ENCODE peak calls at places on chromosome X, in nine cellular contexts. One of them, this sample, is unnamed.

GRCh38 chrX:21747523-21747922 is 10.4 kb downstream of the SMPX start:
- DNase-seq in osteoblast: no peak
- DNase-seq in A673: no peak
- DNase-seq in right atrium auricular region: no peak
- DNase-seq in GM23248: peak; percentile 24
- DNase-seq in ovary: no peak
- DNase-seq in PC-3: no peak
- DNase-seq in lung: no peak
- DNase-seq in fibroblast of lung: no peak
- DNase-seq in this sample: no peak

GRCh38 chrX:153766871-153767673 is 3.0 kb downstream of the PLXNB3 start:
- DNase-seq in fibroblast of lung: no peak
- DNase-seq in osteoblast: peak; percentile 83
- DNase-seq in PC-3: no peak
- DNase-seq in right atrium auricular region: no peak
- DNase-seq in GM23248: no peak
- DNase-seq in A673: no peak
- DNase-seq in ovary: peak; percentile 8
- DNase-seq in lung: no peak
- DNase-seq in this sample: no peak

GRCh38 chrX:32155044-32155638 is 1056.2 kb downstream of the DMD start:
- DNase-seq in lung: no peak
- DNase-seq in osteoblast: no peak
- DNase-seq in fibroblast of lung: no peak
- DNase-seq in ovary: no peak
- DNase-seq in A673: no peak
- DNase-seq in GM23248: no peak
- DNase-seq in right atrium auricular region: no peak
- DNase-seq in PC-3: no peak
- DNase-seq in this sample: no peak

GRCh38 chrX:41559235-41559634 is 112.1 kb downstream of the NYX start:
- DNase-seq in ovary: no peak
- DNase-seq in GM23248: no peak
- DNase-seq in lung: no peak
- DNase-seq in right atrium auricular region: no peak
- DNase-seq in A673: no peak
- DNase-seq in osteoblast: no peak
- DNase-seq in PC-3: no peak
- DNase-seq in fibroblast of lung: no peak
- DNase-seq in this sample: no peak

GRCh38 chrX:103733017-103733416 is 22.3 kb downstream of the TMEM31 start:
- DNase-seq in right atrium auricular region: no peak
- DNase-seq in fibroblast of lung: no peak
- DNase-seq in osteoblast: no peak
- DNase-seq in GM23248: peak; percentile 43
- DNase-seq in PC-3: no peak
- DNase-seq in lung: no peak
- DNase-seq in ovary: no peak
- DNase-seq in A673: no peak
- DNase-seq in this sample: no peak

GRCh38 chrX:150062292-150063137 is 124.2 kb upstream of the EOLA2 start:
- DNase-seq in PC-3: peak; percentile 78
- DNase-seq in fibroblast of lung: peak; percentile 59
- DNase-seq in ovary: no peak
- DNase-seq in osteoblast: peak; percentile 78
- DNase-seq in right atrium auricular region: peak; percentile 64
- DNase-seq in GM23248: peak; percentile 70
- DNase-seq in A673: peak; percentile 82
- DNase-seq in lung: no peak
- DNase-seq in this sample: no peak

GRCh38 chrX:44536198-44536597 is 6.5 kb downstream of the FUNDC1 start:
- DNase-seq in GM23248: no peak
- DNase-seq in fibroblast of lung: no peak
- DNase-seq in PC-3: no peak
- DNase-seq in ovary: no peak
- DNase-seq in A673: no peak
- DNase-seq in lung: no peak
- DNase-seq in right atrium auricular region: no peak
- DNase-seq in osteoblast: no peak
- DNase-seq in this sample: no peak

GRCh38 chrX:150486011-150486410 is 82.4 kb upstream of the MTM1 start:
- DNase-seq in fibroblast of lung: peak; percentile 36
- DNase-seq in lung: no peak
- DNase-seq in right atrium auricular region: no peak
- DNase-seq in osteoblast: no peak
- DNase-seq in PC-3: peak; percentile 61
- DNase-seq in GM23248: peak; percentile 74
- DNase-seq in ovary: no peak
- DNase-seq in A673: peak; percentile 65
- DNase-seq in this sample: peak; percentile 43

GRCh38 chrX:17377047-17377692 is 2.2 kb downstream of the NHS start:
- DNase-seq in GM23248: peak; percentile 77
- DNase-seq in ovary: peak; percentile 37
- DNase-seq in lung: no peak
- DNase-seq in osteoblast: peak; percentile 81
- DNase-seq in A673: no peak
- DNase-seq in fibroblast of lung: peak; percentile 68
- DNase-seq in right atrium auricular region: no peak
- DNase-seq in PC-3: no peak
- DNase-seq in this sample: peak; percentile 48

GRCh38 chrX:136736690-136737089 is 44.0 kb downstream of the ARHGEF6 start:
- DNase-seq in A673: peak; percentile 37
- DNase-seq in osteoblast: no peak
- DNase-seq in PC-3: no peak
- DNase-seq in ovary: no peak
- DNase-seq in right atrium auricular region: no peak
- DNase-seq in fibroblast of lung: no peak
- DNase-seq in GM23248: no peak
- DNase-seq in lung: no peak
- DNase-seq in this sample: no peak

GRCh38 chrX:117996918-117997480 is 119.6 kb downstream of the KLHL13 start:
- DNase-seq in lung: no peak
- DNase-seq in PC-3: peak; percentile 65
- DNase-seq in GM23248: no peak
- DNase-seq in right atrium auricular region: no peak
- DNase-seq in fibroblast of lung: peak; percentile 23
- DNase-seq in ovary: no peak
- DNase-seq in A673: peak; percentile 57
- DNase-seq in osteoblast: no peak
- DNase-seq in this sample: no peak

GRCh38 chrX:120356084-120356483 is 5.8 kb upstream of the ATP1B4 start:
- DNase-seq in fibroblast of lung: no peak
- DNase-seq in lung: no peak
- DNase-seq in ovary: no peak
- DNase-seq in GM23248: no peak
- DNase-seq in osteoblast: no peak
- DNase-seq in right atrium auricular region: no peak
- DNase-seq in A673: no peak
- DNase-seq in PC-3: no peak
- DNase-seq in this sample: no peak

GRCh38 chrX:87580862-87581261 is 63.3 kb downstream of the KLHL4 start:
- DNase-seq in right atrium auricular region: no peak
- DNase-seq in PC-3: no peak
- DNase-seq in GM23248: no peak
- DNase-seq in lung: no peak
- DNase-seq in ovary: no peak
- DNase-seq in A673: no peak
- DNase-seq in fibroblast of lung: no peak
- DNase-seq in osteoblast: no peak
- DNase-seq in this sample: no peak

GRCh38 chrX:63058204-63058603 is 292.9 kb downstream of the SPIN4 start:
- DNase-seq in fibroblast of lung: no peak
- DNase-seq in osteoblast: no peak
- DNase-seq in lung: no peak
- DNase-seq in GM23248: no peak
- DNase-seq in ovary: no peak
- DNase-seq in PC-3: no peak
- DNase-seq in right atrium auricular region: no peak
- DNase-seq in A673: no peak
- DNase-seq in this sample: no peak

GRCh38 chrX:103356023-103356798 is at the start of gene TCEAL9:
- DNase-seq in PC-3: peak; percentile 48
- DNase-seq in A673: peak; percentile 87
- DNase-seq in fibroblast of lung: peak; percentile 80
- DNase-seq in GM23248: peak; percentile 84
- DNase-seq in ovary: peak; percentile 80
- DNase-seq in osteoblast: peak; percentile 69
- DNase-seq in lung: peak; percentile 52
- DNase-seq in right atrium auricular region: peak; percentile 71
- DNase-seq in this sample: peak; percentile 69

GRCh38 chrX:30657542-30658238 is 4.5 kb downstream of the GK start:
- DNase-seq in right atrium auricular region: no peak
- DNase-seq in GM23248: peak; percentile 47
- DNase-seq in ovary: no peak
- DNase-seq in osteoblast: no peak
- DNase-seq in PC-3: peak; percentile 76
- DNase-seq in fibroblast of lung: peak; percentile 12
- DNase-seq in A673: no peak
- DNase-seq in lung: no peak
- DNase-seq in this sample: no peak

GRCh38 chrX:154308108-154308946 is 12.7 kb downstream of the TKTL1 start:
- DNase-seq in lung: peak; percentile 62
- DNase-seq in PC-3: peak; percentile 73
- DNase-seq in right atrium auricular region: peak; percentile 73
- DNase-seq in osteoblast: peak; percentile 87
- DNase-seq in A673: peak; percentile 69
- DNase-seq in GM23248: peak; percentile 40
- DNase-seq in fibroblast of lung: peak; percentile 11
- DNase-seq in ovary: peak; percentile 48
- DNase-seq in this sample: peak; percentile 45

GRCh38 chrX:68355629-68355920 is 77.7 kb downstream of the OPHN1 start:
- DNase-seq in fibroblast of lung: no peak
- DNase-seq in right atrium auricular region: no peak
- DNase-seq in PC-3: peak; percentile 54
- DNase-seq in A673: no peak
- DNase-seq in GM23248: no peak
- DNase-seq in lung: no peak
- DNase-seq in osteoblast: no peak
- DNase-seq in ovary: no peak
- DNase-seq in this sample: no peak

GRCh38 chrX:57595381-57595811 is 3.6 kb downstream of the ZXDB start:
- DNase-seq in A673: peak; percentile 24
- DNase-seq in fibroblast of lung: peak; percentile 91
- DNase-seq in osteoblast: peak; percentile 58
- DNase-seq in PC-3: peak; percentile 84
- DNase-seq in GM23248: peak; percentile 78
- DNase-seq in ovary: peak; percentile 56
- DNase-seq in right atrium auricular region: no peak
- DNase-seq in lung: no peak
- DNase-seq in this sample: no peak

GRCh38 chrX:42385730-42386129 is 392.2 kb downstream of the PPP1R2C start:
- DNase-seq in ovary: no peak
- DNase-seq in A673: no peak
- DNase-seq in GM23248: peak; percentile 3
- DNase-seq in right atrium auricular region: no peak
- DNase-seq in PC-3: peak; percentile 45
- DNase-seq in lung: no peak
- DNase-seq in fibroblast of lung: no peak
- DNase-seq in osteoblast: no peak
- DNase-seq in this sample: no peak

GRCh38 chrX:11426712-11427081 is 133.5 kb downstream of the AMELX start:
- DNase-seq in osteoblast: no peak
- DNase-seq in PC-3: no peak
- DNase-seq in right atrium auricular region: no peak
- DNase-seq in fibroblast of lung: no peak
- DNase-seq in GM23248: no peak
- DNase-seq in lung: no peak
- DNase-seq in ovary: no peak
- DNase-seq in A673: no peak
- DNase-seq in this sample: no peak
- H3K27ac ChIP-seq in osteoblast: no peak overlapping the region
- H3K27ac ChIP-seq in PC-3: no peak overlapping the region
- H3K27ac ChIP-seq in right atrium auricular region: peak overlapping the region; percentile 69
- H3K27ac ChIP-seq in fibroblast of lung: peak overlapping the region; percentile 55
- H3K27ac ChIP-seq in GM23248: no peak overlapping the region
- H3K27ac ChIP-seq in lung: peak overlapping the region; percentile 44
- H3K27ac ChIP-seq in ovary: peak overlapping the region; percentile 78
- H3K27ac ChIP-seq in A673: no peak overlapping the region
- H3K27ac ChIP-seq in this sample: peak overlapping the region; percentile 88

GRCh38 chrX:115563633-115564182 is 2.7 kb downstream of the PLS3 start:
- DNase-seq in osteoblast: no peak
- DNase-seq in lung: no peak
- DNase-seq in GM23248: peak; percentile 24
- DNase-seq in ovary: no peak
- DNase-seq in PC-3: peak; percentile 30
- DNase-seq in right atrium auricular region: no peak
- DNase-seq in fibroblast of lung: no peak
- DNase-seq in A673: no peak
- DNase-seq in this sample: no peak
- H3K27ac ChIP-seq in osteoblast: peak overlapping the region; percentile 69
- H3K27ac ChIP-seq in lung: peak overlapping the region; percentile 39
- H3K27ac ChIP-seq in GM23248: peak overlapping the region; percentile 88
- H3K27ac ChIP-seq in ovary: no peak overlapping the region
- H3K27ac ChIP-seq in PC-3: peak overlapping the region; percentile 95
- H3K27ac ChIP-seq in right atrium auricular region: peak overlapping the region; percentile 82
- H3K27ac ChIP-seq in fibroblast of lung: no peak overlapping the region
- H3K27ac ChIP-seq in A673: no peak overlapping the region
- H3K27ac ChIP-seq in this sample: peak overlapping the region; percentile 92

GRCh38 chrX:110373310-110373709 is 14.7 kb downstream of the RTL9 start:
- DNase-seq in osteoblast: no peak
- DNase-seq in PC-3: no peak
- DNase-seq in A673: no peak
- DNase-seq in ovary: no peak
- DNase-seq in right atrium auricular region: no peak
- DNase-seq in fibroblast of lung: no peak
- DNase-seq in GM23248: no peak
- DNase-seq in lung: no peak
- DNase-seq in this sample: no peak

GRCh38 chrX:110374544-110374943 is 15.9 kb downstream of the RTL9 start:
- DNase-seq in PC-3: no peak
- DNase-seq in fibroblast of lung: no peak
- DNase-seq in lung: no peak
- DNase-seq in osteoblast: no peak
- DNase-seq in GM23248: no peak
- DNase-seq in ovary: no peak
- DNase-seq in right atrium auricular region: no peak
- DNase-seq in A673: no peak
- DNase-seq in this sample: no peak
- H3K27ac ChIP-seq in PC-3: no peak overlapping the region
- H3K27ac ChIP-seq in fibroblast of lung: no peak overlapping the region
- H3K27ac ChIP-seq in lung: no peak overlapping the region
- H3K27ac ChIP-seq in osteoblast: no peak overlapping the region
- H3K27ac ChIP-seq in GM23248: no peak overlapping the region
- H3K27ac ChIP-seq in ovary: no peak overlapping the region
- H3K27ac ChIP-seq in right atrium auricular region: no peak overlapping the region
- H3K27ac ChIP-seq in A673: no peak overlapping the region
- H3K27ac ChIP-seq in this sample: no peak overlapping the region

DNA sequence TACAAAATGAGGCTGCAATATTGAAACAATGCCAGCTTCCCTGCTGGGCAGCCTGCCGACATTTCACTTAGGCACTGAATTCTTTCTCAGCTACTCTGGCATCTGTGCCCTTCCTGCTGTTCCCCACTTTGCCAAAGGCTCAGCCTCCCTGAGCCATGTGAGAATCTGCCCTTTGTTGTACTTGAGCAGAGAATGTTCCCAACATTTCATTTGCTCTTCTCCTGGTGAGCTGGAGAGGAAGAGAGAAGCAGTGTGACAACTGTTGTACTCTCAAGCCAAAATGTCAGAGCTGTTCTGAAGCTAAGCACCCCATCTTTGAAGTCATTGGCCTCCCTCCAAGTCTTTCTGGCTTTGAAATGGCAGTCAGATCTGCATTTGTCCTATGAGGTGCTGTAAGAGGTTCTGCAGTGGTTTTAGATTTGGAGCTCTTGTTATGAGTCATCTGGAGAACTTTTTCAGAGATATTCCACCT is 32.5 kb downstream of the LANCL3 start:
- DNase-seq in fibroblast of lung: peak; percentile 11
- DNase-seq in right atrium auricular region: no peak
- DNase-seq in A673: peak; percentile 9
- DNase-seq in GM23248: no peak
- DNase-seq in ovary: no peak
- DNase-seq in PC-3: no peak
- DNase-seq in lung: no peak
- DNase-seq in osteoblast: no peak
- DNase-seq in this sample: peak; percentile 28
- H3K27ac ChIP-seq in fibroblast of lung: no peak overlapping the region
- H3K27ac ChIP-seq in right atrium auricular region: no peak overlapping the region
- H3K27ac ChIP-seq in A673: no peak overlapping the region
- H3K27ac ChIP-seq in GM23248: no peak overlapping the region
- H3K27ac ChIP-seq in ovary: no peak overlapping the region
- H3K27ac ChIP-seq in PC-3: no peak overlapping the region
- H3K27ac ChIP-seq in lung: no peak overlapping the region
- H3K27ac ChIP-seq in osteoblast: no peak overlapping the region
- H3K27ac ChIP-seq in this sample: no peak overlapping the region